ENCODE peak calls at places on chromosome 14, in seven cellular contexts. H is HEK293T; N is cardiac fibroblast; F is CD14-positive monocyte; Y is keratinocyte; D is AG09309; I is stimulated activated CD4-positive, alpha-beta T cell treated with anti-CD3 and anti-CD28 coated beads, Interleukin-1b, Interleukin-23, amount 100 ng/mL, for 4 hours. J is an unnamed sample.

GRCh38 chr14:51035611-51036192 is 59.2 kb downstream of the TRIM9 start:
- DNase-seq in H (no peak), N (no peak), F (no peak), Y (no peak), D (no peak), I (no peak), J (no peak)

GRCh38 chr14:89936654-89937185 is 17.8 kb downstream of the EFCAB11 start:
- DNase-seq in H (no peak), N (no peak), F (no peak), Y (no peak), D (no peak), I (no peak), J (no peak)

GRCh38 chr14:52910597-52910996 is 40.3 kb downstream of the FERMT2 start:
- DNase-seq in H (no peak), N (peak; percentile 59), F (no peak), Y (no peak), D (no peak), I (no peak), J (no peak)

GRCh38 chr14:75267141-75267601 is 11.5 kb upstream of the FOS start:
- DNase-seq in H (no peak), N (peak; percentile 90), F (no peak), Y (no peak), D (no peak), I (no peak), J (no peak)

GRCh38 chr14:72781476-72782181 is 112.3 kb downstream of the DPF3 start:
- DNase-seq in H (no peak), N (peak; percentile 53), F (no peak), Y (no peak), D (peak; percentile 38), I (no peak), J (no peak)

GRCh38 chr14:54002653-54003052 is 46.0 kb upstream of the BMP4 start:
- DNase-seq in H (no peak), N (peak; percentile 32), F (no peak), Y (no peak), D (peak; percentile 67), I (no peak), J (no peak)

GRCh38 chr14:68442828-68443460 is 349.9 kb downstream of the ZFP36L1 start:
- DNase-seq in H (no peak), N (peak; percentile 52), F (no peak), Y (no peak), D (peak; percentile 58), I (no peak), J (no peak)

GRCh38 chr14:38210168-38210567 is 2.5 kb downstream of the SSTR1 start:
- DNase-seq in H (no peak), N (peak; percentile 39), F (no peak), Y (no peak), D (peak; percentile 69), I (no peak), J (no peak)

GRCh38 chr14:101006008-101006407 is 102.5 kb upstream of the RTL1 start:
- DNase-seq in H (no peak), N (no peak), F (no peak), Y (no peak), D (no peak), I (no peak), J (no peak)

GRCh38 chr14:35301334-35302210 is 9.4 kb downstream of the PSMA6 start:
- DNase-seq in H (no peak), N (no peak), F (no peak), Y (no peak), D (no peak), I (no peak), J (no peak)

GRCh38 chr14:103130965-103131364 is 7.7 kb downstream of the TNFAIP2 start:
- DNase-seq in H (no peak), N (peak; percentile 90), F (no peak), Y (no peak), D (no peak), I (no peak), J (no peak)

GRCh38 chr14:47103781-47104180 is 452.2 kb upstream of the RPL10L start:
- DNase-seq in H (no peak), N (no peak), F (no peak), Y (no peak), D (no peak), I (no peak), J (no peak)

GRCh38 chr14:58919262-58919661 is 269.2 kb upstream of the DAAM1 start:
- DNase-seq in H (peak; percentile 20), N (no peak), F (no peak), Y (no peak), D (no peak), I (no peak), J (no peak)

GRCh38 chr14:98945611-98946570 is 326.1 kb downstream of the BCL11B start:
- DNase-seq in H (no peak), N (no peak), F (no peak), Y (no peak), D (no peak), I (no peak), J (no peak)

GRCh38 chr14:100077441-100077840 is 12.2 kb downstream of the EVL start:
- DNase-seq in H (no peak), N (no peak), F (no peak), Y (no peak), D (no peak), I (no peak), J (no peak)

GRCh38 chr14:96676161-96676560 is 121.0 kb upstream of the VRK1 start:
- DNase-seq in H (no peak), N (no peak), F (no peak), Y (no peak), D (no peak), I (no peak), J (no peak)

GRCh38 chr14:105701456-105702274 is 175.3 kb downstream of the TMEM121 start:
- DNase-seq in H (no peak), N (no peak), F (no peak), Y (no peak), D (no peak), I (no peak), J (no peak)

GRCh38 chr14:34258318-34258717 is 203.7 kb downstream of the SPTSSA start:
- DNase-seq in H (no peak), N (peak; percentile 5), F (no peak), Y (no peak), D (no peak), I (no peak), J (no peak)

GRCh38 chr14:29810657-29811056 is 117.0 kb downstream of the PRKD1 start:
- DNase-seq in H (no peak), N (peak; percentile 71), F (no peak), Y (no peak), D (peak; percentile 33), I (no peak), J (no peak)

GRCh38 chr14:60254176-60254575 is 5.2 kb downstream of the PPM1A start:
- DNase-seq in H (no peak), N (no peak), F (no peak), Y (no peak), D (no peak), I (no peak), J (no peak)

GRCh38 chr14:104016873-104017650 is 68.4 kb upstream of the ASPG start:
- DNase-seq in H (no peak), N (no peak), F (no peak), Y (no peak), D (no peak), I (no peak), J (no peak)

GRCh38 chr14:59116984-59117415 is 71.5 kb upstream of the DAAM1 start:
- DNase-seq in H (no peak), N (no peak), F (no peak), Y (no peak), D (no peak), I (no peak), J (no peak)

GRCh38 chr14:103528158-103528511 is 861 bp upstream of the TRMT61A start:
- DNase-seq in H (no peak), N (peak; percentile 40), F (no peak), Y (no peak), D (no peak), I (no peak), J (no peak)

GRCh38 chr14:62691613-62692489 is 353.4 kb downstream of the KCNH5 start:
- DNase-seq in H (peak; percentile 20), N (peak; percentile 92), F (no peak), Y (peak; percentile 89), D (peak; percentile 25), I (no peak), J (no peak)

GRCh38 chr14:20681348-20682126 is 2.8 kb upstream of the RNASE4 start:
- DNase-seq in H (peak; percentile 53), N (peak; percentile 91), F (peak; percentile 73), Y (peak; percentile 85), D (peak; percentile 45), I (peak; percentile 95), J (peak; percentile 85)

GRCh38 chr14:94613720-94614644 is 1.8 kb downstream of the SERPINA3 start:
- DNase-seq in H (no peak), N (no peak), F (no peak), Y (no peak), D (no peak), I (no peak), J (no peak)

GRCh38 chr14:78863143-78863542 is 693.0 kb downstream of the NRXN3 start:
- DNase-seq in H (peak; percentile 35), N (peak; percentile 26), F (no peak), Y (peak; percentile 2), D (no peak), I (no peak), J (no peak)

GRCh38 chr14:97524579-97525319 is 727.6 kb downstream of the VRK1 start:
- DNase-seq in H (no peak), N (no peak), F (no peak), Y (no peak), D (no peak), I (no peak), J (no peak)

GRCh38 chr14:43789458-43789857 is 717.6 kb downstream of the FSCB start:
- DNase-seq in H (no peak), N (no peak), F (no peak), Y (no peak), D (no peak), I (no peak), J (no peak)

GRCh38 chr14:23356036-23356435 is 3.3 kb upstream of the SLC22A17 start:
- DNase-seq in H (no peak), N (no peak), F (no peak), Y (no peak), D (no peak), I (no peak), J (no peak)

GRCh38 chr14:88791629-88792571 is 853 bp downstream of the EML5 start:
- DNase-seq in H (peak; percentile 11), N (no peak), F (no peak), Y (no peak), D (no peak), I (no peak), J (peak; percentile 66)

GRCh38 chr14:50351016-50351415 is 38.9 kb downstream of the DMAC2L start:
- DNase-seq in H (no peak), N (no peak), F (no peak), Y (no peak), D (no peak), I (no peak), J (no peak)

GRCh38 chr14:73786632-73786941 is 65.0 kb upstream of the PTGR2 start:
- DNase-seq in H (peak; percentile 40), N (peak; percentile 60), F (no peak), Y (no peak), D (no peak), I (no peak), J (peak; percentile 84)

GRCh38 chr14:59564356-59564755 is 12.3 kb downstream of the CCDC175 start:
- DNase-seq in H (no peak), N (no peak), F (no peak), Y (no peak), D (no peak), I (no peak), J (no peak)

GRCh38 chr14:65040666-65041433 is 54.2 kb downstream of the FNTB start:
- DNase-seq in H (no peak), N (no peak), F (no peak), Y (no peak), D (no peak), I (no peak), J (no peak)

GRCh38 chr14:53619625-53620324 is 336.9 kb downstream of the BMP4 start:
- DNase-seq in H (no peak), N (peak; percentile 50), F (no peak), Y (no peak), D (peak; percentile 23), I (no peak), J (no peak)

GRCh38 chr14:88228519-88229236 is 94.4 kb downstream of the KCNK10 start:
- DNase-seq in H (no peak), N (no peak), F (no peak), Y (no peak), D (no peak), I (no peak), J (no peak)

GRCh38 chr14:106343636-106344035 is 817.3 kb downstream of the TMEM121 start:
- DNase-seq in H (no peak), N (no peak), F (no peak), Y (no peak), D (no peak), I (no peak), J (no peak)

J was measured in Right ventricle myocardium inferior.